ENCODE peak calls at places on chromosome 17, in nine cellular contexts. J, D, M, R, O, Z, H, P and C are unnamed samples.

GRCh38 chr17:29659155-29659554 is 36.4 kb upstream of the CORO6 start:
- DNase-seq in O (no peak), R (no peak), J (no peak), M (no peak), Z (no peak), D (no peak), P (no peak), H (no peak), C (no peak)

GRCh38 chr17:75830168-75831031 is 13.8 kb downstream of the UNC13D start:
- DNase-seq in P (no peak), Z (peak; percentile 39), J (no peak), O (no peak), H (peak; percentile 11), R (peak; percentile 73), D (peak; percentile 74), M (no peak), C (no peak)

GRCh38 chr17:1083451-1084187 is 86.7 kb downstream of the TIMM22 start:
- DNase-seq in D (peak; percentile 34), Z (no peak), M (no peak), O (no peak), H (no peak), J (no peak), R (no peak), P (no peak), C (no peak)

GRCh38 chr17:48441231-48441711 is 11.3 kb upstream of the SKAP1 start:
- DNase-seq in Z (peak; percentile 41), J (peak; percentile 26), O (no peak), R (no peak), M (no peak), P (no peak), H (no peak), D (no peak), C (no peak)

GRCh38 chr17:17159571-17159970 is 46.6 kb downstream of the PLD6 start:
- DNase-seq in O (no peak), R (no peak), H (no peak), J (no peak), M (no peak), P (no peak), Z (no peak), D (no peak), C (no peak)

GRCh38 chr17:78665952-78666920 is 89.0 kb upstream of the DNAH17 start:
- DNase-seq in P (no peak), Z (peak; percentile 58), O (peak; percentile 23), R (no peak), M (peak; percentile 57), J (peak; percentile 40), D (peak; percentile 83), H (no peak), C (no peak)

GRCh38 chr17:58325289-58325726 is 3.3 kb downstream of the TSPOAP1 start:
- DNase-seq in O (peak; percentile 16), M (peak; percentile 19), J (no peak), H (no peak), R (no peak), Z (no peak), P (peak; percentile 35), D (peak; percentile 59), C (peak; percentile 22)

GRCh38 chr17:17540278-17540906 is 44.2 kb upstream of the RASD1 start:
- DNase-seq in H (no peak), P (no peak), D (peak; percentile 60), R (no peak), M (peak; percentile 27), Z (no peak), O (no peak), J (no peak), C (no peak)

GRCh38 chr17:27569257-27569722 is 61.7 kb upstream of the LGALS9 start:
- DNase-seq in Z (peak; percentile 58), R (peak; percentile 35), P (no peak), M (no peak), O (peak; percentile 17), H (no peak), J (no peak), D (no peak), C (no peak)

GRCh38 chr17:78998311-78999055 is 11.1 kb downstream of the CANT1 start:
- DNase-seq in P (no peak), O (no peak), R (no peak), J (no peak), H (peak; percentile 21), Z (no peak), D (peak; percentile 84), M (peak; percentile 83), C (no peak)

GRCh38 chr17:54950116-54950515 is 18.3 kb downstream of the COX11 start:
- DNase-seq in R (no peak), D (no peak), H (no peak), P (no peak), J (no peak), Z (no peak), M (no peak), O (no peak), C (no peak)

GRCh38 chr17:29546834-29547233 is 20.0 kb downstream of the ABHD15 start:
- DNase-seq in M (no peak), H (no peak), D (no peak), Z (no peak), J (no peak), O (no peak), R (no peak), P (no peak), C (no peak)